ENCODE peak calls at places on chromosome 3, in four cellular contexts. One of them, this sample, is unnamed.
A peak's percentile ranks its signal among the peaks of the same experiment; 100 is the strongest.

GRCh38 chr3:192864943-192865342 is 52.7 kb downstream of the MB21D2 start:
- DNase-seq in choroid plexus epithelial cell: peak; percentile 60
- DNase-seq in Panc1: no peak
- DNase-seq in lung: no peak
- DNase-seq in this sample: no peak

GRCh38 chr3:151445283-151446001 is 15.4 kb downstream of the IGSF10 start:
- DNase-seq in choroid plexus epithelial cell: peak; percentile 49
- DNase-seq in Panc1: no peak
- DNase-seq in lung: no peak
- DNase-seq in this sample: peak; percentile 96

GRCh38 chr3:48631516-48632448 is 3.5 kb downstream of the SLC26A6 start:
- DNase-seq in choroid plexus epithelial cell: no peak
- DNase-seq in Panc1: no peak
- DNase-seq in lung: no peak
- DNase-seq in this sample: no peak

GRCh38 chr3:128100126-128100525 is 23.5 kb downstream of the RUVBL1 start:
- DNase-seq in choroid plexus epithelial cell: no peak
- DNase-seq in Panc1: no peak
- DNase-seq in lung: no peak
- DNase-seq in this sample: no peak

GRCh38 chr3:9862391-9863235 is 17.4 kb downstream of the CIDEC start:
- DNase-seq in choroid plexus epithelial cell: peak; percentile 65
- DNase-seq in Panc1: no peak
- DNase-seq in lung: peak; percentile 47
- DNase-seq in this sample: peak; percentile 63

GRCh38 chr3:15099364-15100098 is 583 bp upstream of the RBSN start:
- DNase-seq in choroid plexus epithelial cell: no peak
- DNase-seq in Panc1: no peak
- DNase-seq in lung: no peak
- DNase-seq in this sample: no peak

GRCh38 chr3:83354205-83354604 is 1592.8 kb upstream of the GBE1 start:
- DNase-seq in choroid plexus epithelial cell: no peak
- DNase-seq in Panc1: no peak
- DNase-seq in lung: no peak
- DNase-seq in this sample: no peak

GRCh38 chr3:178482981-178483380 is 53.3 kb upstream of the KCNMB2 start:
- DNase-seq in choroid plexus epithelial cell: no peak
- DNase-seq in Panc1: no peak
- DNase-seq in lung: no peak
- DNase-seq in this sample: no peak

GRCh38 chr3:71416868-71417267 is 166.7 kb downstream of the FOXP1 start:
- DNase-seq in choroid plexus epithelial cell: no peak
- DNase-seq in Panc1: no peak
- DNase-seq in lung: no peak
- DNase-seq in this sample: no peak

GRCh38 chr3:41346698-41347097 is 147.4 kb downstream of the CTNNB1 start:
- DNase-seq in choroid plexus epithelial cell: no peak
- DNase-seq in Panc1: no peak
- DNase-seq in lung: no peak
- DNase-seq in this sample: peak; percentile 39

GRCh38 chr3:8499181-8499611 is 2.4 kb upstream of the LMCD1 start:
- DNase-seq in choroid plexus epithelial cell: no peak
- DNase-seq in Panc1: no peak
- DNase-seq in lung: no peak
- DNase-seq in this sample: no peak

GRCh38 chr3:8503461-8503860 is 1.8 kb downstream of the LMCD1 start:
- DNase-seq in choroid plexus epithelial cell: peak; percentile 76
- DNase-seq in Panc1: no peak
- DNase-seq in lung: no peak
- DNase-seq in this sample: peak; percentile 57

GRCh38 chr3:8500966-8501365 is 657 bp upstream of the LMCD1 start:
- DNase-seq in choroid plexus epithelial cell: no peak
- DNase-seq in Panc1: no peak
- DNase-seq in lung: no peak
- DNase-seq in this sample: no peak

GRCh38 chr3:8500208-8500961 is 1.2 kb upstream of the LMCD1 start:
- DNase-seq in choroid plexus epithelial cell: peak; percentile 69
- DNase-seq in Panc1: no peak
- DNase-seq in lung: peak; percentile 43
- DNase-seq in this sample: peak; percentile 37

GRCh38 chr3:8501388-8502131 is at the start of gene LMCD1:
- DNase-seq in choroid plexus epithelial cell: peak; percentile 98
- DNase-seq in Panc1: no peak
- DNase-seq in lung: peak; percentile 95
- DNase-seq in this sample: peak; percentile 96
- TF ChIP-seq CTCF in choroid plexus epithelial cell: peak; percentile 29
- TF ChIP-seq CTCF in Panc1: no peak
- TF ChIP-seq CTCF in lung: no peak
- TF ChIP-seq CTCF in this sample: no peak

DNA sequence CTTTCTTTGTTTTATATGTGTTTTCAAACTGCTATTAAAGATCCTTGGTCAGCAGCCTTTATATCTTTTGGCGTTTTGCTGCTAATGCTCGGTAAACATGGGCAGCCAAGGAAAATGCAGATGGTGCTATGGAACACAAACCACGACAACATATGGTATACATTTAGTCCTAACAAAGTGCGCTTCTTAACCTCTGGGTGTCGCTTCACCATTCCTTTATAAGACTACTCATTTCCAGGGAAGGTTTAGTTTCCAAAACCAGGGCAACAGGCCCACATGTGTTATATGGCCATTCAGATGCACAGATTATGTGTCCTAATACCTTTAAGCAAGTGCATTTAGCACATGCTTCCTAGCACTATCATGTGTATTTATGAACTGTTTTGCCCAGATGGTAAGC is 14.7 kb downstream of the SHOX2 start:
- DNase-seq in choroid plexus epithelial cell: peak; percentile 72
- DNase-seq in Panc1: no peak
- DNase-seq in lung: no peak
- DNase-seq in this sample: peak; percentile 57
- H3K4me3 ChIP-seq in choroid plexus epithelial cell: no peak overlapping the region
- H3K4me3 ChIP-seq in Panc1: no peak overlapping the region
- H3K4me3 ChIP-seq in lung: no peak overlapping the region
- H3K4me3 ChIP-seq in this sample: no peak overlapping the region

GRCh38 chr3:3080309-3080708 is 29.9 kb downstream of the IL5RA start:
- DNase-seq in choroid plexus epithelial cell: no peak
- DNase-seq in Panc1: no peak
- DNase-seq in lung: no peak
- DNase-seq in this sample: no peak

GRCh38 chr3:3071136-3071535 is 39.0 kb downstream of the IL5RA start:
- DNase-seq in choroid plexus epithelial cell: no peak
- DNase-seq in Panc1: no peak
- DNase-seq in lung: no peak
- DNase-seq in this sample: no peak

GRCh38 chr3:3069723-3070122 is 40.5 kb downstream of the IL5RA start:
- DNase-seq in choroid plexus epithelial cell: no peak
- DNase-seq in Panc1: no peak
- DNase-seq in lung: no peak
- DNase-seq in this sample: no peak

GRCh38 chr3:3074551-3075257 is 35.5 kb downstream of the IL5RA start:
- DNase-seq in choroid plexus epithelial cell: no peak
- DNase-seq in Panc1: no peak
- DNase-seq in lung: no peak
- DNase-seq in this sample: no peak
- TF ChIP-seq CTCF in choroid plexus epithelial cell: no peak
- TF ChIP-seq CTCF in Panc1: no peak
- TF ChIP-seq CTCF in lung: no peak
- TF ChIP-seq CTCF in this sample: no peak

GRCh38 chr3:170909129-170909903 is 879 bp upstream of the EIF5A2 start:
- DNase-seq in choroid plexus epithelial cell: peak; percentile 96
- DNase-seq in Panc1: no peak
- DNase-seq in lung: no peak
- DNase-seq in this sample: peak; percentile 93
- H3K4me3 ChIP-seq in choroid plexus epithelial cell: no peak overlapping the region
- H3K4me3 ChIP-seq in Panc1: peak overlapping the region; percentile 70
- H3K4me3 ChIP-seq in lung: no peak overlapping the region
- H3K4me3 ChIP-seq in this sample: no peak overlapping the region

GRCh38 chr3:157906627-157907026 is 199.6 kb downstream of the SHOX2 start:
- DNase-seq in choroid plexus epithelial cell: peak; percentile 41
- DNase-seq in Panc1: no peak
- DNase-seq in lung: no peak
- DNase-seq in this sample: peak; percentile 50
- TF ChIP-seq CTCF in choroid plexus epithelial cell: peak; percentile 45
- TF ChIP-seq CTCF in Panc1: peak; percentile 15
- TF ChIP-seq CTCF in lung: no peak
- TF ChIP-seq CTCF in this sample: peak; percentile 40

DNA sequence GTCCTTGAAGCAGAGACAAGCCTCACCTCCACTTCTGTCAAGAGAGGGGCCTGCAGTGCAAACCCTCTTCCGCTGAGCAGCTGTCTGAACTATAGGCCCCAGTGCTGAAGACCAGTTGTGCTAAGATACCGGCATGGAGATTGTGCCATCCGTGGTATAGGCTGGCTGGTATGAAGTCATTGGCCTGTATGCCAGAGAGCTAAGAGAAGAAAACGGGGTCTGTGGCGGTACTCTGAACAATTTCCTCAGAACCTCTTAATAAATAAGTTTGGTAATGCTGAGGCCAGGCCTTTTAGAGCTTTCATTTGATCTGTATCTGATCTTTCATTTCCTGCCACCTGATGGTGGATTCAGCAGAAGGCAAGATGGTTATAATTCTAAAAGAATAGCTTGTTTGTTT is 123.0 kb downstream of the LRIG1 start:
- DNase-seq in choroid plexus epithelial cell: no peak
- DNase-seq in Panc1: no peak
- DNase-seq in lung: no peak
- DNase-seq in this sample: no peak
- H3K4me3 ChIP-seq in choroid plexus epithelial cell: no peak overlapping the region
- H3K4me3 ChIP-seq in Panc1: no peak overlapping the region
- H3K4me3 ChIP-seq in lung: no peak overlapping the region
- H3K4me3 ChIP-seq in this sample: no peak overlapping the region

GRCh38 chr3:31996195-31996594 is 14.6 kb downstream of the ZNF860 start:
- DNase-seq in choroid plexus epithelial cell: no peak
- DNase-seq in Panc1: no peak
- DNase-seq in lung: no peak
- DNase-seq in this sample: no peak
- TF ChIP-seq CTCF in choroid plexus epithelial cell: no peak
- TF ChIP-seq CTCF in Panc1: no peak
- TF ChIP-seq CTCF in lung: no peak
- TF ChIP-seq CTCF in this sample: no peak

GRCh38 chr3:11226042-11226370 is 46.2 kb upstream of the ATG7 start:
- DNase-seq in choroid plexus epithelial cell: no peak
- DNase-seq in Panc1: no peak
- DNase-seq in lung: no peak
- DNase-seq in this sample: no peak
- H3K4me3 ChIP-seq in choroid plexus epithelial cell: peak overlapping the region; percentile 63
- H3K4me3 ChIP-seq in Panc1: peak overlapping the region; percentile 54
- H3K4me3 ChIP-seq in lung: peak overlapping the region; percentile 8
- H3K4me3 ChIP-seq in this sample: peak overlapping the region; percentile 28